ENCODE peak calls at places on chromosomes 11 and 22, in six cellular contexts. Q is amygdala; J is AG04450; L is stromal cell of bone marrow; Z is activated CD8-positive, alpha-beta memory T cell treated with anti-CD3 and anti-CD28 coated beads, Interleukin-2, amount 50 U/mL, for 4 hours; E is uterus. O is an unnamed sample.

GRCh38 chr11:25734592-25735211 is 597.2 kb upstream of the ANO3 start:
- DNase-seq in E (no peak), J (no peak), Z (no peak), L (no peak), Q (no peak), O (peak; percentile 78)

GRCh38 chr11:13269775-13270174 is 7.8 kb upstream of the BMAL1 start:
- DNase-seq in Q (no peak), E (no peak), Z (no peak), L (peak; percentile 76), J (no peak), O (no peak)

GRCh38 chr22:31578171-31578570 is 81.8 kb downstream of the SFI1 start:
- DNase-seq in L (no peak), J (no peak), Z (no peak), E (no peak), Q (no peak), O (no peak)

GRCh38 chr11:13334068-13334785 is 56.6 kb downstream of the BMAL1 start:
- DNase-seq in Z (no peak), J (no peak), E (no peak), L (no peak), Q (no peak), O (no peak)

GRCh38 chr22:46587067-46587471 is 33.1 kb upstream of the GRAMD4 start:
- DNase-seq in E (no peak), J (no peak), Z (no peak), L (no peak), Q (no peak), O (no peak)

GRCh38 chr11:24965780-24966179 is 468.9 kb downstream of the LUZP2 start:
- DNase-seq in J (no peak), E (no peak), Z (no peak), L (no peak), Q (no peak), O (no peak)

GRCh38 chr11:12150831-12151382 is 40.5 kb downstream of the MICAL2 start:
- DNase-seq in Z (no peak), E (no peak), J (no peak), Q (no peak), L (peak; percentile 48), O (no peak)

GRCh38 chr11:120959189-120959588 is 64.7 kb upstream of the TBCEL start:
- DNase-seq in E (no peak), Z (no peak), J (no peak), L (no peak), Q (no peak), O (no peak)

GRCh38 chr11:20337526-20338154 is 25.9 kb upstream of the HTATIP2 start:
- DNase-seq in J (no peak), E (no peak), L (no peak), Q (peak; percentile 28), Z (no peak), O (peak; percentile 47)

GRCh38 chr11:67027483-67027930 is 4.6 kb downstream of the SYT12 start:
- DNase-seq in Z (no peak), Q (no peak), E (no peak), J (no peak), L (no peak), O (no peak)

GRCh38 chr22:49848690-49849160 is 4.9 kb upstream of the ZBED4 start:
- DNase-seq in Z (no peak), Q (no peak), L (no peak), E (no peak), J (no peak), O (no peak)

O was measured in SK-N-DZ.